ENCODE peak calls at places on chromosome 15, in five cellular contexts. One of them, this sample, is unnamed.

GRCh38 chr15:77709135-77709886 is 76.6 kb upstream of the LINGO1 start:
- DNase-seq in colonic mucosa: no peak
- DNase-seq in epithelial cell of prostate: no peak
- DNase-seq in HL-60: no peak
- DNase-seq in heart right ventricle: no peak
- DNase-seq in this sample: no peak

GRCh38 chr15:40702077-40702476 is 7.1 kb downstream of the RAD51 start:
- DNase-seq in colonic mucosa: no peak
- DNase-seq in epithelial cell of prostate: no peak
- DNase-seq in HL-60: no peak
- DNase-seq in heart right ventricle: no peak
- DNase-seq in this sample: no peak

GRCh38 chr15:95394186-95395067 is 936.1 kb upstream of the NR2F2 start:
- DNase-seq in colonic mucosa: no peak
- DNase-seq in epithelial cell of prostate: no peak
- DNase-seq in HL-60: no peak
- DNase-seq in heart right ventricle: no peak
- DNase-seq in this sample: no peak

GRCh38 chr15:51133140-51133630 is 38.5 kb upstream of the TNFAIP8L3 start:
- DNase-seq in colonic mucosa: no peak
- DNase-seq in epithelial cell of prostate: no peak
- DNase-seq in HL-60: no peak
- DNase-seq in heart right ventricle: no peak
- DNase-seq in this sample: no peak

GRCh38 chr15:69648215-69648614 is 195.6 kb downstream of the RPLP1 start:
- DNase-seq in colonic mucosa: no peak
- DNase-seq in epithelial cell of prostate: no peak
- DNase-seq in HL-60: no peak
- DNase-seq in heart right ventricle: no peak
- DNase-seq in this sample: no peak

GRCh38 chr15:50315814-50316630 is 39.0 kb downstream of the GABPB1 start:
- DNase-seq in colonic mucosa: no peak
- DNase-seq in epithelial cell of prostate: no peak
- DNase-seq in HL-60: no peak
- DNase-seq in heart right ventricle: no peak
- DNase-seq in this sample: no peak

GRCh38 chr15:96326551-96327154 is 3.8 kb upstream of the NR2F2 start:
- DNase-seq in colonic mucosa: peak
- DNase-seq in epithelial cell of prostate: no peak
- DNase-seq in HL-60: no peak
- DNase-seq in heart right ventricle: no peak
- DNase-seq in this sample: no peak

GRCh38 chr15:80156176-80156720 is 3.4 kb downstream of the FAH start:
- DNase-seq in colonic mucosa: no peak
- DNase-seq in epithelial cell of prostate: no peak
- DNase-seq in HL-60: no peak
- DNase-seq in heart right ventricle: no peak
- DNase-seq in this sample: no peak

GRCh38 chr15:40313531-40314398 is 6.0 kb upstream of the PLCB2 start:
- DNase-seq in colonic mucosa: peak
- DNase-seq in epithelial cell of prostate: peak
- DNase-seq in HL-60: no peak
- DNase-seq in heart right ventricle: no peak
- DNase-seq in this sample: peak

GRCh38 chr15:45449878-45450277 is 71.5 kb upstream of the GATM start:
- DNase-seq in colonic mucosa: peak
- DNase-seq in epithelial cell of prostate: peak
- DNase-seq in HL-60: no peak
- DNase-seq in heart right ventricle: no peak
- DNase-seq in this sample: no peak
- H3K27ac ChIP-seq in colonic mucosa: peak
- H3K27ac ChIP-seq in epithelial cell of prostate: peak
- H3K27ac ChIP-seq in HL-60: no peak
- H3K27ac ChIP-seq in heart right ventricle: no peak
- H3K27ac ChIP-seq in this sample: no peak

DNA sequence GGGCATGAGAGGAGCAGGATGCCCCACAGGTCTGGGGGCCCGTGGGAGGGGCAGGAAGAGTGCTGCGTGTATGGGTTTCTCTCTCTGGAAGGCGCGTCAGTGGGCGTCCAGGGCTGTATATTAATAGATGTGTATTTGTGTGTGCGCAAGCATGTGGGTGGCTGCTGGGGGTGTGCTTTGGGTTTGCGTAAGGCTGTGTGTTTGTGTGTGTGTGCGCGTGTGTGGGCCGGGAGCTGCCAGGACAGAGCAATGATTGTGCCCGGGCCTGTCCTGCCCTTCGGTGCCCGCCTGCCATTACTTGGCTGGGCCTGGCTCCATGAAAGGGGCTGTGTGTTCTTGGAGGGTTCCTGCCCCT is 16.4 kb downstream of the CSPG4 start:
- DNase-seq in colonic mucosa: no peak
- DNase-seq in epithelial cell of prostate: peak
- DNase-seq in HL-60: no peak
- DNase-seq in heart right ventricle: no peak
- DNase-seq in this sample: no peak
- H3K27ac ChIP-seq in colonic mucosa: peak
- H3K27ac ChIP-seq in epithelial cell of prostate: peak
- H3K27ac ChIP-seq in HL-60: no peak
- H3K27ac ChIP-seq in heart right ventricle: peak
- H3K27ac ChIP-seq in this sample: no peak

GRCh38 chr15:68335251-68335650 is 57.7 kb downstream of the FEM1B start:
- DNase-seq in colonic mucosa: no peak
- DNase-seq in epithelial cell of prostate: no peak
- DNase-seq in HL-60: no peak
- DNase-seq in heart right ventricle: no peak
- DNase-seq in this sample: peak
- H3K27ac ChIP-seq in colonic mucosa: no peak
- H3K27ac ChIP-seq in epithelial cell of prostate: no peak
- H3K27ac ChIP-seq in HL-60: no peak
- H3K27ac ChIP-seq in heart right ventricle: peak
- H3K27ac ChIP-seq in this sample: no peak

DNA sequence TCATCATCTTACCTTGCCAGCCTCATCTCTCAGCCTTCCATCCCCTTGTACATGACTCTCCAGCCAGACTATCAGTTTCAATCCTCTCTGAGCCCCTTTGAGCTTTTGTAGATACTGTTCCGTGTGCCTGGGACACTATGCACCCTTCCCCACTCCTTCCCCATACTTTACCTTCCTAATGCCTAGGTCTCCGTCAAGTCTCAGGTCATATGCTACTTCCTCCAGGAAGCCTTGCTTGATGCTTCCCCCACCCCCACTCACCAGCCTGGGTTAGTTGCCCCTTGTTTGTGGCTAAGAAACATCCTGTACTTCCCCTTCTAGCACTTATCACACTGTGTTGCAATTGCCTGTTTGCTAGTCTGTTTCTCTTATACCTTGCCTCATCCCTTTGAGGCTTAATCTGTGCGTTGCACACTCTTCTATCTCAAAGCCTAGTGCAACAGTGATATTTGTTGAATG is 6.7 kb upstream of the USP3 start:
- DNase-seq in colonic mucosa: no peak
- DNase-seq in epithelial cell of prostate: no peak
- DNase-seq in HL-60: peak
- DNase-seq in heart right ventricle: no peak
- DNase-seq in this sample: no peak
- H3K27ac ChIP-seq in colonic mucosa: no peak
- H3K27ac ChIP-seq in epithelial cell of prostate: no peak
- H3K27ac ChIP-seq in HL-60: peak
- H3K27ac ChIP-seq in heart right ventricle: no peak
- H3K27ac ChIP-seq in this sample: no peak

This sample was measured in substantia nigra.